ENCODE peak calls at places on chromosome 18, in five cellular contexts. Q, G, J, R and I are unnamed samples.

GRCh38 chr18:62069556-62069955 is 117.3 kb downstream of the PIGN start:
- DNase-seq in Q (no peak), G (peak; percentile 44), J (no peak), R (no peak), I (no peak)

GRCh38 chr18:27428120-27428519 is 243.0 kb upstream of the CHST9 start:
- DNase-seq in Q (no peak), G (no peak), J (no peak), R (no peak), I (no peak)

GRCh38 chr18:24071029-24071428 is 56.5 kb downstream of the TTC39C start:
- DNase-seq in Q (no peak), G (no peak), J (no peak), R (no peak), I (no peak)

GRCh38 chr18:58682429-58683069 is 11.3 kb downstream of the MALT1 start:
- DNase-seq in Q (peak; percentile 85), G (peak; percentile 94), J (no peak), R (peak; percentile 73), I (no peak)

GRCh38 chr18:9803698-9804516 is 81.9 kb upstream of the TXNDC2 start:
- DNase-seq in Q (no peak), G (peak; percentile 45), J (no peak), R (no peak), I (no peak)

GRCh38 chr18:10062292-10062940 is 148.6 kb downstream of the VAPA start:
- DNase-seq in Q (no peak), G (peak; percentile 45), J (no peak), R (no peak), I (no peak)

GRCh38 chr18:44627245-44627644 is 53.4 kb upstream of the SETBP1 start:
- DNase-seq in Q (no peak), G (peak; percentile 76), J (no peak), R (no peak), I (no peak)

GRCh38 chr18:12946549-12947354 is 1.1 kb upstream of the SEH1L start:
- DNase-seq in Q (no peak), G (peak; percentile 98), J (peak; percentile 87), R (no peak), I (no peak)

GRCh38 chr18:38940863-38941531 is 1375.4 kb upstream of the CELF4 start:
- DNase-seq in Q (no peak), G (peak; percentile 23), J (peak; percentile 2), R (no peak), I (peak; percentile 55)
- H3K4me3 ChIP-seq in Q (peak overlapping the region; percentile 33), G (no peak overlapping the region), J (no peak overlapping the region), R (no peak overlapping the region), I (peak overlapping the region; percentile 42)

GRCh38 chr18:79717059-79717458 is 37.5 kb downstream of the CTDP1 start:
- DNase-seq in Q (no peak), G (no peak), J (no peak), R (no peak), I (no peak)

GRCh38 chr18:79718126-79718525 is 38.5 kb downstream of the CTDP1 start:
- DNase-seq in Q (no peak), G (no peak), J (no peak), R (no peak), I (no peak)

GRCh38 chr18:79717555-79718074 is 38.0 kb downstream of the CTDP1 start:
- DNase-seq in Q (no peak), G (no peak), J (no peak), R (no peak), I (no peak)

GRCh38 chr18:79720359-79720733 is 40.7 kb downstream of the CTDP1 start:
- DNase-seq in Q (no peak), G (peak; percentile 3), J (no peak), R (no peak), I (no peak)

GRCh38 chr18:79718878-79719477 is 39.4 kb downstream of the CTDP1 start:
- DNase-seq in Q (no peak), G (no peak), J (no peak), R (no peak), I (no peak)
- H3K36me3 ChIP-seq in Q (no peaks in the 10 kb centered on the region), G (peaks cover 8% of the 10 kb centered on the region), J (no peaks in the 10 kb centered on the region), R (no peaks in the 10 kb centered on the region), I (peaks cover 98% of the 10 kb centered on the region)

DNA sequence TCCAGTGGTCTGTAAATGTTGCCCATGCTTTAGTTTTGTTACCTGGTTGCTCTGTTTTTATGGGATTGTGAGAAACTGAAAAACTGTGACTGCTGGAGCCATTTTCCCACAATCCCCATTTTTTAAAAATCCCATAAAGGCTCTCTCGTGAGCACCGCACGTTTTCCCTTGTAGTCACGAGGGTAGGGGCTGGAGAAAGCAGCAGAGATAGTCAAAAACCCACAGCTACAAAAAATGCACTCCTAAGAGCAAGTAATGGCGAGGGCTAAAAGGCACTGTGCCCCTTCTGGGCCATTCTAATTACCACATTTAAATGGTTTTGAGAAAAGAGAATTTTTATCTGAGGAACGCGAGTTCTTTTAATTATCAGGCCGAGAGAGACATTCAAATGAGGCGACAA is 1.8 kb upstream of the CTDP1 start:
- DNase-seq in Q (no peak), G (no peak), J (no peak), R (no peak), I (no peak)
- H3K4me3 ChIP-seq in Q (no peak overlapping the region), G (no peak overlapping the region), J (peak overlapping the region; percentile 48), R (no peak overlapping the region), I (no peak overlapping the region)

GRCh38 chr18:2780750-2781149 is 66.1 kb upstream of the EMILIN2 start:
- DNase-seq in Q (no peak), G (no peak), J (no peak), R (no peak), I (no peak)

GRCh38 chr18:2774669-2775068 is 72.1 kb upstream of the EMILIN2 start:
- DNase-seq in Q (no peak), G (no peak), J (no peak), R (no peak), I (no peak)

DNA sequence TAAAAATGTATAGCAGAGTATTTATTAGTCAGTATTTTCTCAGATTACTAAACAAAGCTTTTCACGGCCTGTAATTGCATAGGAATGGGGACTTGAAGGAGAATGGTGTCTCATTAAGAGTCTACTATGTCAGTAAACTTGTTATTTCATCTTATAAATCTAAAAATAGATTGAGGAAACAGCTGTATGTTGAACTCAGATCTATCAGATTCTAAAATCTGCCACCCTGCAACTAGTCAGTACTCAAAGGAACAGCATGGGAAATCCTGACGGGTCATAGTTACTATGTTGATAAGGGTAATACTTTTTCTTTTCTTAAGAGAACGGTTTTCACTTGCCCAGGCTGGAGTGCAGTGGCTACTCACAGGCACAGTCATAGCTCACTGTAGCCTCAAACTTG is 70.2 kb upstream of the EMILIN2 start:
- DNase-seq in Q (no peak), G (no peak), J (no peak), R (no peak), I (no peak)
- H3K36me3 ChIP-seq in Q (no peaks in the 10 kb centered on the region), G (peaks cover 46% of the 10 kb centered on the region), J (peaks cover 5% of the 10 kb centered on the region), R (peaks cover 7% of the 10 kb centered on the region), I (peaks cover 80% of the 10 kb centered on the region)

GRCh38 chr18:67633939-67634338 is 117.4 kb upstream of the DSEL start:
- DNase-seq in Q (no peak), G (no peak), J (no peak), R (no peak), I (no peak)
- H3K4me3 ChIP-seq in Q (no peak overlapping the region), G (no peak overlapping the region), J (no peak overlapping the region), R (no peak overlapping the region), I (no peak overlapping the region)